ENCODE peak calls at places on chromosomes 11 and 22, in nine cellular contexts. U is GM12878, S is fibroblast of lung, J is DND-41, Y is hepatocyte, H is astrocyte, G is IMR-90, N is GM23338, D is neural progenitor cell. V is an unnamed sample. For H3K4me1, the result is how much of the 10 kb centered on the place peaks cover.

GRCh38 chr11:75445315-75445953 is 12.4 kb upstream of the KLHL35 start:
- DNase-seq in D (peak), J (peak), S (peak), H (no peak), U (peak), G (peak), N (peak), Y (peak), V (peak)

GRCh38 chr11:101096036-101096704 is 33.4 kb downstream of the PGR start:
- DNase-seq in G (no peak), S (no peak), D (no peak), Y (no peak), U (no peak), H (no peak), J (no peak), N (peak), V (no peak)

GRCh38 chr11:57405271-57405890 is 14.9 kb upstream of the PRG2 start:
- DNase-seq in S (no peak), U (no peak), D (no peak), N (no peak), Y (no peak), G (no peak), H (no peak), J (no peak), V (no peak)

GRCh38 chr22:23282089-23282501 is 101.8 kb downstream of the BCR start:
- DNase-seq in Y (no peak), S (peak), H (peak), D (no peak), N (no peak), U (no peak), J (no peak), G (peak), V (peak)

GRCh38 chr11:67213251-67213650 is 53.0 kb upstream of the GRK2 start:
- DNase-seq in H (no peak), Y (no peak), J (no peak), S (no peak), D (no peak), G (no peak), U (peak), N (no peak), V (no peak)

GRCh38 chr11:57244911-57245310 is 7.9 kb upstream of the APLNR start:
- DNase-seq in S (no peak), J (no peak), D (no peak), H (no peak), G (no peak), U (no peak), N (no peak), Y (no peak), V (no peak)

GRCh38 chr11:107719062-107719461 is 7.2 kb upstream of the SLN start:
- DNase-seq in U (no peak), S (no peak), H (no peak), N (no peak), Y (no peak), J (no peak), G (no peak), D (no peak), V (no peak)

GRCh38 chr11:116861539-116861938 is 24.1 kb upstream of the APOA1 start:
- DNase-seq in N (no peak), S (peak), D (no peak), G (peak), J (no peak), U (no peak), Y (no peak), H (peak), V (peak)

GRCh38 chr11:61574611-61575010 is 6.3 kb downstream of the SYT7 start:
- DNase-seq in H (no peak), J (no peak), N (no peak), D (no peak), U (no peak), Y (no peak), S (no peak), G (no peak), V (no peak)

GRCh38 chr11:34629711-34630110 is 8.8 kb downstream of the EHF start:
- DNase-seq in H (no peak), Y (no peak), U (no peak), J (no peak), D (no peak), S (no peak), G (peak), N (no peak), V (no peak)

GRCh38 chr22:40240671-40241070 is 62.9 kb downstream of the TNRC6B start:
- DNase-seq in Y (no peak), G (no peak), N (no peak), U (no peak), J (no peak), H (no peak), D (no peak), S (no peak), V (no peak)

GRCh38 chr11:36974771-36975170 is 376.7 kb upstream of the RAG2 start:
- DNase-seq in D (no peak), U (no peak), G (no peak), H (no peak), S (no peak), J (no peak), Y (no peak), N (no peak), V (no peak)

GRCh38 chr11:110077318-110077717 is 15.9 kb upstream of the ZC3H12C start:
- DNase-seq in Y (no peak), S (no peak), U (no peak), J (no peak), D (no peak), H (no peak), G (no peak), N (no peak), V (no peak)

GRCh38 chr22:31816750-31817149 is 62.9 kb downstream of the DEPDC5 start:
- DNase-seq in J (no peak), N (no peak), S (no peak), H (no peak), Y (no peak), D (no peak), G (no peak), U (no peak), V (no peak)

GRCh38 chr22:49203091-49203862 is 624.4 kb downstream of the BRD1 start:
- DNase-seq in J (no peak), G (no peak), N (no peak), H (no peak), U (no peak), S (no peak), Y (no peak), D (no peak), V (peak)

GRCh38 chr11:104534268-104534667 is 364.0 kb downstream of the CASP12 start:
- DNase-seq in D (no peak), N (peak), G (peak), S (peak), U (no peak), J (no peak), H (peak), Y (no peak), V (no peak)

GRCh38 chr11:109086931-109087330 is 335.1 kb upstream of the C11orf87 start:
- DNase-seq in U (no peak), J (no peak), Y (no peak), N (no peak), G (no peak), D (no peak), S (no peak), H (no peak), V (no peak)

GRCh38 chr22:24585927-24586546 is 6.8 kb downstream of the LRRC75B start:
- DNase-seq in H (no peak), N (no peak), G (no peak), U (no peak), D (no peak), Y (no peak), J (no peak), S (no peak), V (peak)

GRCh38 chr11:27718853-27719574 is 18.8 kb upstream of the BDNF start:
- DNase-seq in Y (peak), G (peak), S (peak), U (no peak), N (peak), D (peak), J (no peak), H (no peak), V (peak)

GRCh38 chr11:120137187-120137610 is 714 bp downstream of the TRIM29 start:
- DNase-seq in J (no peak), S (no peak), G (no peak), H (no peak), N (no peak), U (no peak), D (no peak), Y (no peak), V (no peak)

GRCh38 chr11:101397941-101398340 is 185.9 kb downstream of the TRPC6 start:
- DNase-seq in G (no peak), N (no peak), Y (no peak), H (no peak), D (no peak), J (no peak), U (no peak), S (no peak), V (no peak)

GRCh38 chr11:8652140-8652539 is 30.3 kb downstream of the TRIM66 start:
- DNase-seq in Y (peak), H (peak), S (peak), G (peak), N (no peak), U (no peak), J (no peak), D (no peak), V (peak)

GRCh38 chr11:112255075-112255739 is 5.5 kb downstream of the PLET1 start:
- DNase-seq in J (no peak), N (no peak), U (no peak), D (no peak), Y (no peak), S (peak), G (peak), H (peak), V (no peak)

GRCh38 chr11:106708348-106708747 is 309.9 kb downstream of the GUCY1A2 start:
- DNase-seq in G (no peak), H (no peak), S (no peak), Y (no peak), J (no peak), N (peak), D (peak), U (no peak), V (no peak)

GRCh38 chr22:19523240-19524169 is 705 bp downstream of the CLDN5 start:
- DNase-seq in N (peak), G (peak), Y (no peak), H (peak), U (no peak), J (no peak), D (peak), S (peak), V (peak)

GRCh38 chr11:94511932-94512781 is at the start of gene C11orf97:
- DNase-seq in H (no peak), Y (peak), J (peak), U (no peak), D (peak), N (peak), S (peak), G (peak), V (peak)

GRCh38 chr11:93814966-93815633 is 31.0 kb downstream of the MED17 start:
- DNase-seq in U (no peak), Y (no peak), S (no peak), N (no peak), J (no peak), H (no peak), D (no peak), G (no peak), V (no peak)

GRCh38 chr11:2860636-2861035 is 24.9 kb downstream of the CDKN1C start:
- DNase-seq in D (no peak), U (peak), Y (peak), J (peak), N (no peak), G (peak), H (peak), S (peak), V (peak)

GRCh38 chr11:74820763-74821162 is 72.1 kb downstream of the RNF169 start:
- DNase-seq in Y (no peak), N (no peak), J (no peak), D (no peak), U (no peak), H (peak), G (peak), S (peak), V (peak)

GRCh38 chr22:27794244-27794643 is 7.3 kb downstream of the MN1 start:
- DNase-seq in S (no peak), Y (no peak), N (peak), U (no peak), J (no peak), D (peak), H (no peak), G (no peak), V (peak)

GRCh38 chr11:74321487-74322188 is 10.2 kb upstream of the P4HA3 start:
- DNase-seq in S (peak), H (peak), D (peak), N (peak), J (peak), G (peak), Y (peak), U (no peak), V (no peak)

GRCh38 chr22:37185646-37186227 is 2.3 kb downstream of the C1QTNF6 start:
- DNase-seq in J (no peak), S (no peak), N (no peak), D (no peak), H (no peak), G (no peak), U (no peak), Y (no peak), V (no peak)

GRCh38 chr22:38940985-38941384 is 16.4 kb upstream of the APOBEC3A start:
- DNase-seq in N (no peak), G (no peak), J (no peak), Y (no peak), S (peak), H (peak), U (no peak), D (no peak), V (no peak)
- H3K4me1 ChIP-seq in N (under half), G (under half), J (under half), Y (under half), S (under half), H (under half), U (under half), D (under half), V (under half)

GRCh38 chr11:76814414-76814813 is 31.3 kb downstream of the TSKU start:
- DNase-seq in G (no peak), D (no peak), U (no peak), N (no peak), Y (no peak), H (no peak), S (no peak), J (no peak), V (no peak)
- H3K4me3 ChIP-seq in G (no peak), D (no peak), U (no peak), N (no peak), Y (no peak), H (no peak), S (no peak), J (no peak), V (no peak)

GRCh38 chr11:63612181-63612580 is 2.1 kb downstream of the PLAAT3 start:
- DNase-seq in G (no peak), N (no peak), U (no peak), D (no peak), Y (no peak), H (no peak), J (no peak), S (no peak), V (no peak)

GRCh38 chr11:63616953-63617352 is 2.7 kb upstream of the PLAAT3 start:
- DNase-seq in D (no peak), Y (no peak), H (no peak), N (no peak), J (no peak), S (no peak), G (no peak), U (no peak), V (no peak)

GRCh38 chr11:63611395-63611747 is 2.9 kb downstream of the PLAAT3 start:
- DNase-seq in D (no peak), U (no peak), Y (no peak), N (no peak), S (no peak), G (no peak), J (no peak), H (no peak), V (no peak)

GRCh38 chr11:63613517-63614135 is 607 bp downstream of the PLAAT3 start:
- DNase-seq in Y (peak), D (peak), N (peak), J (no peak), S (no peak), G (no peak), H (no peak), U (no peak), V (peak)

DNA sequence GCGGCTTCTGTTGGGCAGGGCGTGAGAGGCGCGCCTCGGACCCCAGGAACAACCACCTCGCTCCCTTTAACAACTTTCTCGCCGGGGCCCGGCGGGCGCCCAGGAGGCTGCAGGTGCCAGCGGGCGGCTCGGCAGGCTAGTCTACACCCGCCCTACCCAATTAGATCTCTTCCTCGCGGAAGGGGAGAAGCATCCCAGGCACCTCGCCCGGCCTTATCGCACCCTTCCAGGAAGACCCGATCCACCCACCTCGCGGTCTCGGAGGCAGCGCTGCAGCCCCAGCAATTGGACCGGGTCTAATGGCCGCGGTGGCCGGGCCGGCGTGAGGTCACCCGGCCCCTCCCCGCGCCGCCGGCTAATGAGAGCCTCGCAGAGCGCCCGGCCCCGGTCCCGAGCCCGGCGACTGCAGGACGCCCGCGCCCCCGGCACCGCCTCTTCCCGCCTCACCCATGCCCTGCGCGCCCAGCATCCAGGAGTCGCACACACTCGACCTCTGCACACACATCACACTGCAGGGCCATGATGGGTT is at the start of gene PLAAT3:
- DNase-seq in H (peak), G (no peak), U (no peak), Y (peak), S (peak), N (peak), D (peak), J (no peak), V (peak)
- H2AFZ ChIP-seq in H (peak), G (peak), U (peak), Y (peak), S (peak), N (peak), D (peak), J (no peak), V (peak)

DNA sequence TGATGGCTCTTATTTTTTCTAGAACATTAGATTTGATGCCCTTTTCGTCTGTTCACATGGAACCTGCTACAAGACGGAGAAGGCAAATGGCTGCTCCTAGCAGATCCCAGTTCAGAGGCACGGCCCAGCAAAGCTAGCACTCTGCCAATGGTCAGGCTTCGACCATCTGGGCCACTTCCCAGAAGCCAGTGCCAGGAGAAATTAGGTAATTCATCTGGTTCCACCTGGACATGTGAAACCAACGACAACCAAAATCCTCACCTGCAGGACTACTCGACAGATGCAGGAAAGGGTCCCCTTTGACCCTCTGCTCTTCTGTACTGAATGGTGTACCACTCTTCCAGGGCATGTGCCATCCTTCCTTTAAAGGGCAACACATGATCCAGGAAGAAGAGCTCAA is 25.4 kb downstream of the MICAL3 start:
- DNase-seq in H (no peak), U (no peak), S (no peak), Y (no peak), G (no peak), N (no peak), D (no peak), J (no peak), V (no peak)
- H3K4me1 ChIP-seq in H (under half), U (under half), S (under half), Y (under half), G (under half), N (under half), D (under half), J (under half), V (under half)

GRCh38 chr22:21938071-21938822 is 14.4 kb downstream of the PPM1F start:
- DNase-seq in D (peak), G (peak), S (peak), Y (peak), J (peak), N (peak), H (peak), U (peak), V (peak)
- H3K4me3 ChIP-seq in D (peak), G (peak), S (peak), Y (peak), J (peak), N (peak), H (peak), U (peak), V (peak)

DNA sequence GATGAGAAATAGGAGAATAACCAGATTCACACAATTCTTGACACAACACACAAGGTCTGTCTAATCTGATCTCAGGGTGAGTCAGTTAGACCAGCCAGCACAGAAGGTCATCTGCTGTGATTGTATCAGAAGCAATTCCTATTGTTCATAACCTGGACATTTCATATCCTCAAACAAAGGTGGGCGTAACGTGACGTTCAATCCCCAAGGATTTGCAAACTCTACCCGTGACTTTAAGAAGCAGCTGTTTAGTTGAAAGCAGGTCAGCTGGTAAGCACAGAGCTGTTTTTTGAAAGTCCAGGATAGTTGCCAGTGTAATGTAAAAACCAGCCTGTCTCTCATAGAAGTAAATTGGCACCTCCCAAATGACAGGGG is 385.1 kb downstream of the DCDC1 start:
- DNase-seq in G (peak), S (peak), U (no peak), D (no peak), Y (peak), H (peak), N (no peak), J (no peak), V (no peak)
- H2AFZ ChIP-seq in G (no peak), S (no peak), U (no peak), D (peak), Y (no peak), H (peak), N (peak), J (no peak), V (no peak)

GRCh38 chr11:118343248-118343647 is 743 bp upstream of the CD3D start:
- DNase-seq in Y (no peak), H (no peak), G (no peak), U (no peak), D (no peak), J (peak), S (no peak), N (no peak), V (no peak)
- H3K4me1 ChIP-seq in Y (under half), H (under half), G (under half), U (under half), D (under half), J (half or more), S (under half), N (under half), V (under half)

GRCh38 chr11:47378011-47378835 is at the start of gene SPI1:
- DNase-seq in S (no peak), U (peak), J (no peak), H (no peak), D (no peak), G (no peak), N (peak), Y (no peak), V (peak)
- H3K4me3 ChIP-seq in S (no peak), U (peak), J (no peak), H (no peak), D (no peak), G (no peak), N (no peak), Y (no peak), V (no peak)

DNA sequence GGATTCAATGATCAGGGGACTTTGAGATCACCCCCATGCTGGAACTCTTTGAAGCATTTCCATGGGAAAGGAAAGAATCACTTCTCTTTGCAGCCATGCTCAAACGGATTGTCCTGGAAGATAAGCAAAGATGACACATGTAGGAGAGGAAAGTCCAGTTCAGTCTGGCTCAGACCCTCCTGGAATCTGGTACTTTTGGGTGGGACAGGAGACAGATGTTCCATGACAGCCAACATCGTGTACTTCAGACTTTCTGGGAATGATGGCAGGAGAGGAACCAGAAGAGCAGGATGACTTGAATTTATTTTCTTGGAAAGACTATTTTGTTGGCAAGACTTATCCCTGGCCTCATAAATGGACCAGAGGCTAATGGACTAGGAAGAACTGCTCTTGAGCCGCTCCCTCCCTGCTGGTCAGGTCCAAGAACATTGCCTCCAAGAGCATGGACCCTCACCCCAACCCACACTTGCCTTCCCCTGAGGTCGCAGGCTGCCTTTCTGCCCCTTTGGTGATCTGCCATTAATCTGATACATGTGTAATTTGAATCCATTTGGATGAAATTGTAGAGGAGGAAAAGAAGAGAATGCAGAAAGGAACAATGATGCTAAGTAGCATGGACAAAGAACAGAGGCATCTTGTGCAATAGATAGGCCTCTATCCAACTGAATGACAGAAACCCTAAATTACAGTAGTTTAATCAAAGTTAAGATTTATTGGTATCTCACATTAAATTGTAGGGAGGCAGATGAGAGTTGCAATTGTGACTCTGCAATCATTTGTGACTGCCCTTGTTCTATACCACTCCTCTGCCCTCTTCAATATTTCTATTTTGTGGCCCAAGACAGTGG is 201.0 kb downstream of the SNX19 start:
- DNase-seq in G (no peak), H (no peak), D (no peak), S (no peak), Y (no peak), J (no peak), U (no peak), N (no peak), V (no peak)
- H2AFZ ChIP-seq in G (no peak), H (no peak), D (no peak), S (no peak), Y (no peak), J (no peak), U (no peak), N (no peak), V (no peak)